ENCODE peak calls at places on chromosomes 4 and X, in five cellular contexts. O is HepG2, C is K562, Z is GM12878, P is H1. G is an unnamed sample.
A peak's percentile ranks its signal among the peaks of the same experiment; 100 is the strongest.

GRCh38 chr4:175418511-175418910 is 393.6 kb downstream of the GPM6A start:
- DNase-seq in Z (no peak), P (no peak), O (no peak), C (no peak), G (no peak)

GRCh38 chr4:151014521-151015457 is at the start of gene LRBA:
- DNase-seq in Z (peak; percentile 57), P (peak; percentile 63), O (peak; percentile 82), C (peak; percentile 77), G (peak; percentile 92)

GRCh38 chrX:69153060-69153730 is 12.1 kb downstream of the PJA1 start:
- DNase-seq in O (peak; percentile 34), Z (no peak), P (no peak), C (peak; percentile 12), G (peak; percentile 74)

GRCh38 chrX:45846328-45846727 is 645.7 kb upstream of the DIPK2B start:
- DNase-seq in P (no peak), Z (no peak), O (no peak), C (no peak), G (no peak)

GRCh38 chrX:105744291-105744690 is 78.0 kb upstream of the NRK start:
- DNase-seq in C (no peak), O (no peak), Z (no peak), P (no peak), G (no peak)

GRCh38 chr4:26321326-26322276 is 787 bp downstream of the RBPJ start:
- DNase-seq in Z (no peak), O (peak; percentile 5), P (peak; percentile 66), C (no peak), G (peak; percentile 42)

GRCh38 chrX:56978172-56978571 is 17.2 kb downstream of the SPIN3 start:
- DNase-seq in Z (peak; percentile 56), C (peak; percentile 17), P (no peak), O (peak; percentile 14), G (peak; percentile 25)

GRCh38 chr4:22427676-22428075 is 88.2 kb downstream of the ADGRA3 start:
- DNase-seq in O (no peak), C (no peak), P (no peak), Z (no peak), G (no peak)

GRCh38 chr4:36322921-36323354 is 41.5 kb downstream of the DTHD1 start:
- DNase-seq in P (no peak), O (no peak), C (no peak), Z (peak; percentile 64), G (no peak)

GRCh38 chr4:78437608-78438088 is 113.9 kb upstream of the ANXA3 start:
- DNase-seq in O (no peak), C (no peak), Z (no peak), P (no peak), G (no peak)

GRCh38 chr4:121796283-121796682 is 4.8 kb upstream of the EXOSC9 start:
- DNase-seq in C (no peak), P (no peak), Z (no peak), O (no peak), G (no peak)

GRCh38 chrX:71540801-71541545 is 8.1 kb downstream of the OGT start:
- DNase-seq in O (no peak), Z (no peak), C (no peak), P (no peak), G (no peak)

GRCh38 chrX:9874483-9874882 is 88.3 kb downstream of the SHROOM2 start:
- DNase-seq in C (no peak), Z (no peak), O (no peak), P (no peak), G (no peak)

GRCh38 chr4:6873792-6874461 is 35.7 kb upstream of the TBC1D14 start:
- DNase-seq in P (peak; percentile 82), C (peak; percentile 64), Z (no peak), O (peak; percentile 41), G (peak; percentile 81)

GRCh38 chrX:10393899-10394298 is 226.5 kb downstream of the MID1 start:
- DNase-seq in Z (no peak), C (no peak), O (peak; percentile 12), P (no peak), G (no peak)

GRCh38 chr4:4585012-4585670 is 43.3 kb upstream of the STX18 start:
- DNase-seq in Z (no peak), C (no peak), O (no peak), P (no peak), G (no peak)

DNA sequence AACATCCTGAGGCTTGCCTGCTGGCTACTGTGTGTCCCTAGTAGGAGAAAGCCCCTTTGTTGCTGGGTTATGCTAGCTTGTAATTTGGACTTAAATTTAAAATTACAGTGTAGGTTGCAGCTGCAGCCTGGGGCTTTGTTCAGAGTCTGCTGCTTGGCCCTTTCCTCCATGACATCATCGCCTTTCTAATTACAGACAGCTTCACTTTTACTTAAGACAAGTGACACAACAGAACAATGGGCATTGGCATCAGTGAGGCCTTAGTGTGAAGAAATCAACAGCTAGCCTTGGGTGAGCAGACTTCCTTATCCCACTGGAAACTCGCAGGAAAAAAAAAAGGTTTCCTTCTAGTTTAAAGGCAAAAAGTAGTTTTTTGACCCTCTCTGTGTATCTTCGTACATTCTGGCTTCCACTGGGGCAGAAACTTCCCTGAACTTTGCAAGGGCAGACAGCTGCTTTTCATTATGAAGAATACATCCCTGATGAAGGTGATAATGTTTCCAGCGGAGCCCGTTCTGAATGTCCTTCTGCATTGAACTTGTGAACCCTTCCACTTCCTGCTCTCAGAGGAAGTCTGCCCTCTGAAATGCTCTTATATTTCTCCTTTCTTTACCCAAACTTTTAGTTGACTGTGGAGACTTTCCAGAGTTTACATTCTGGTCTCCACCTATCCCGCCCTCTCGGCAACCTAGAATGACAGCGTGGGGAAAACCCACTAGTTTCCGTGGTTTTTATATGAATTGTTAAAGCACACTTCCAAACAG is 123.2 kb upstream of the FAM9C start:
- DNase-seq in C (no peak), P (no peak), Z (no peak), O (no peak), G (no peak)
- TF ChIP-seq ATF2 in C (no peak), P (no peak), Z (peak; percentile 37), O (no peak), G (no peak)

GRCh38 chrX:47501226-47502071 is 18.4 kb upstream of the ZNF41 start:
- DNase-seq in C (no peak), Z (no peak), P (no peak), O (no peak), G (no peak)

GRCh38 chrX:47498411-47498810 is 15.4 kb upstream of the ZNF41 start:
- DNase-seq in Z (no peak), O (no peak), C (no peak), P (no peak), G (no peak)

GRCh38 chrX:47500541-47500940 is 17.5 kb upstream of the ZNF41 start:
- DNase-seq in Z (no peak), P (no peak), O (no peak), C (no peak), G (no peak)

GRCh38 chrX:47499291-47499690 is 16.3 kb upstream of the ZNF41 start:
- DNase-seq in O (no peak), Z (no peak), C (no peak), P (no peak), G (no peak)

GRCh38 chrX:47502591-47503222 is 19.7 kb upstream of the ZNF41 start:
- DNase-seq in O (no peak), Z (no peak), P (no peak), C (no peak), G (no peak)
- TF ChIP-seq ATF2 in O (no peak), Z (no peak), P (no peak), C (no peak), G (no peak)

DNA sequence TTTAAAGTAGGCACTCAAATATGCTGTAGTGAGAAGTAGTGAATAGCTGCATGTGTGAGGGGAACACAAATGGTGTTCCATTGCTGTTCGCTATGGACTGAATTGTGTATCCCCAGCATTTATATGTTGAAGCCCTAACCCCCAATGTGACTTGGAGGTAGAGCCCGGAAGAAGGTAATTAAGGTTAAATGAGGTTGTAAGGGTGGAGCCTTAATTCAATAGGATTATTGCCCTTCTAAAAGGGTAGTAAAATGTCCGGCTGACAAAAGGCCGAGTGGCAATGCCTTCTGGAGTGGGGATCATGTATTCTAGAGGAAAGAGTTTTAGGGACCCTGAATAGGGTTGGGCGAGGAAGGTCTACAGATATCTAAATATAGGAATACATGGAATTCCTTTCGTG is 168.9 kb upstream of the NUDT10 start:
- DNase-seq in O (no peak), P (no peak), Z (no peak), C (no peak), G (no peak)
- TF ChIP-seq ATF2 in O (no peak), P (no peak), Z (no peak), C (no peak), G (no peak)

GRCh38 chr4:147409350-147409749 is 71.5 kb upstream of the EDNRA start:
- DNase-seq in Z (no peak), C (no peak), P (no peak), O (no peak), G (no peak)
- TF ChIP-seq ATF2 in Z (no peak), C (no peak), P (no peak), O (no peak), G (no peak)

DNA sequence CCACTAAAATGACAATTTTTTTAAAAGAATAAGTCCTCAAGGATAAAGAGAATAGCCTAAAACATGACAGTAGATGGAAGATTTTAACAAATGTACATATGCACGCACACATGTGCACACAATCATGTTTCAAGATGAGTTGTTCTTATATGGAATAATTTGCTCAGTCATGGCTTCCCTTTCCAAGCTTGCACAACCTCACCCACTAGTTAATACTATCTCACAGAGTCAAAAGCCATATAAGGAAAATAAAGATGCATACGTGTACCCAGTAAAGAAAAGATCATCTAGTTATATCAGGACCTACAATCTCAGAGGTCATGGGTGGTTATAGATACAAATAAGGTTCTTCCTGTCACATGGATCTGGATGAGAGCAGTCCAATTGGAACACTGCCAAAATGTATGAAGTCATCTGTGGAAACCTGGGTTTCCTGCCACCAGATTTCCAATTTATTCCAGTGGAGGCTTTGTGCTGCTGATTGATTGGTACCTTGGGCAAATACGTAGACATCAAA is 56.1 kb downstream of the FAM13A start:
- DNase-seq in P (no peak), Z (no peak), O (peak; percentile 44), C (no peak), G (no peak)
- TF ChIP-seq ATF2 in P (no peak), Z (no peak), O (no peak), C (no peak), G (no peak)

GRCh38 chr4:11954093-11954492 is 525.4 kb upstream of the HS3ST1 start:
- DNase-seq in Z (no peak), O (no peak), C (peak; percentile 8), P (no peak), G (no peak)
- TF ChIP-seq ATF2 in Z (no peak), O (no peak), C (no peak), P (no peak), G (no peak)

DNA sequence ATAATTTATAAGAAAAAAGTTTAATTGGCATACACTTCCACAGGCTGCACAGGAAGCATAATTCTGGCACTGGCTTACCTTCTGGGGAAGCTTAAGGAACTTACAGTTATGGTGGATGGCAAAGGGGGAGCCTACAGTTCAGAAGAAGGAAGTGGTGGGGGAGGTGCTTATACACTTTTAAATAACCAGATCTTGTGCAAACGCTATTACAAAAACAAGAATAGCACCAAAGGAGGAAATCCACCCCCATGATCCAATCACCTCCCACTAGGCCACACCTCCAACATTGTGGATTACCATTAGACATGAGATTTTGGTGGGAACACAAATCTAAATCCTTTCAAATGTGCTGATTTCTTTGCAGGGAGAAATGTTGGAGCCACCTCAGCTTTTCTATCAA is 287.7 kb downstream of the CPXCR1 start:
- DNase-seq in P (no peak), O (no peak), C (no peak), Z (no peak), G (no peak)
- TF ChIP-seq ATF2 in P (no peak), O (no peak), C (no peak), Z (no peak), G (no peak)

DNA sequence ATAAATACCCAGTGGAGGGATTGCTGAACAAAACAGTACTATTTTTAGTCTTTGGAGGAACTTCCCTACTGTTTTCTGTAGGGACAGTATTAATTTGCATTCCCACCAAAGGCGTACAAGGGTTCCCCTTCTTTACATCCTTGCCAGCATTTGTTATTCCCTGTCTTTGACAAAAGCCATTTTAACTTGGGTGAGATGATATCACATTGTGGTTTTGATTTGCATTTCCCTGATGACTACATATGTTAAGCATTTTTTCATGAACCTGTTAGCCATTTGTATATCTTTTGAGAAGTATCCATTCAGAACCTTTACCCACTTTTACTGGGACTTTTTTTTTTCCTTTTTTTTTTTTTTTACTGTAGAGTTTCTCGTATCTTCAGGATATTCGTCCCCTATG is 126.2 kb upstream of the ANXA10 start:
- DNase-seq in C (no peak), P (no peak), Z (no peak), O (no peak), G (no peak)
- TF ChIP-seq ATF2 in C (no peak), P (no peak), Z (no peak), O (no peak), G (no peak)

G was measured in WTC11.